ENCODE peak calls at places on chromosomes 7 and 10, in four cellular contexts. W is heart right ventricle, X is astrocyte of the spinal cord, O is fibroblast of mammary gland. N is an unnamed sample.

GRCh38 chr7:88377421-88377820 is 70.7 kb upstream of the STEAP4 start:
- DNase-seq in W (no peak), O (peak), X (no peak), N (no peak)

GRCh38 chr7:923108-924041 is 31.1 kb downstream of the ADAP1 start:
- DNase-seq in O (no peak), X (peak), W (peak), N (no peak)

GRCh38 chr7:1055084-1055450 is 10.7 kb downstream of the GPR146 start:
- DNase-seq in X (peak), W (peak), O (no peak), N (no peak)

GRCh38 chr7:30135551-30136271 is 925 bp downstream of the MTURN start:
- DNase-seq in O (peak), X (peak), W (peak), N (peak)

GRCh38 chr10:43264324-43264986 is 2.4 kb downstream of the RASGEF1A start:
- DNase-seq in O (no peak), W (no peak), X (no peak), N (no peak)

GRCh38 chr7:151143261-151144015 is 24.1 kb downstream of the GBX1 start:
- DNase-seq in W (no peak), O (peak), X (no peak), N (no peak)

GRCh38 chr7:129394101-129394500 is 40.1 kb upstream of the STRIP2 start:
- DNase-seq in O (no peak), X (no peak), W (no peak), N (no peak)

GRCh38 chr10:53606951-53607350 is 834.4 kb upstream of the MBL2 start:
- DNase-seq in X (no peak), O (no peak), W (no peak), N (no peak)

GRCh38 chr10:70403483-70404035 is 386 bp upstream of the EIF4EBP2 start:
- DNase-seq in O (no peak), W (no peak), X (no peak), N (no peak)

GRCh38 chr10:1488970-1489548 is 248.3 kb downstream of the ADARB2 start:
- DNase-seq in O (no peak), W (no peak), X (no peak), N (no peak)

GRCh38 chr10:70602665-70603438 is at the start of gene PRF1:
- DNase-seq in W (peak), X (no peak), O (no peak), N (no peak)

GRCh38 chr7:117790251-117790650 is 83.0 kb downstream of the CTTNBP2 start:
- DNase-seq in O (no peak), X (no peak), W (no peak), N (no peak)

DNA sequence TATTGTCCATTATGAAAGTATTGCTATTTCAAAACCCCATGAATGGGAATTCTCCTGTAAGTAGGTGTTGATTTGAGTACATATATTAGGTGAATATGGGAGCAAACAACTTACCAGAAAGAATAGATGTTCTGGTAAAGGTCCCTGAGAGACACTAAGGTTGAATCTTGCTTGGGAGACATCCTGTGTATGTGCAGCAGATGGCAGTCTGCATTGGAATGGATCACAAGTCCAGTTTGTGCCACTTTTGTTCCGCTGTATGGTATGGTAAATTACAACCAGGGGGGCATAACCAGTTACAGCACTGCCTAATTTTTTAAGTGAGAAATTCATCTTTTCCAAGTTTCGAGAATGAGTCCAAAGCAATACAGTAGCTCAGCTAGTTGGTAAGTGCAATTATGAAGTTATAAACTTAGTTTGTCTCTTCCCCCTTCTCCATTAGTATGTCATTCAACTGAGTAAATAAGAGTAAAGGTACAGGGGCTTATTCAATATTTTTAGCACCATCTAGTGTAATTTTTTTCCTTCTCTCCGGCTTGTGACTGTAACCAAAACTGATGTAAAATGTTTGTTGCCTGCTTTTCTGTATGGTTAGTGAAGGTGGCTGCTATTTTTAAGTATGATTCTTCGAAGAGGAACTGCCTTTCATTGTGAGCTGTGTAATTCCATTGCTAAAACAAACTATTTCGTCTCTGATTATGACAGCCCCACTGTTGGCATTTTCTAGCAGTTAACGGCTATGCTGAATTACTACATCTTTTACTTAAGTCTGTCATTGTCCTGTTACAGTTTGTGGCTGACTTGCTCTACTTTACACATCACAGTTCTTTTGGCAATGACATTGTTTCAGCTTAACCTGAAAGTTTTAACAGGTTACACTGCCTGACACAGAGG is 2.8 kb downstream of the MCU start:
- DNase-seq in W (no peak), X (peak), O (peak), N (peak)
- TF ChIP-seq CTCF in W (peak), X (peak), O (peak), N (peak)

DNA sequence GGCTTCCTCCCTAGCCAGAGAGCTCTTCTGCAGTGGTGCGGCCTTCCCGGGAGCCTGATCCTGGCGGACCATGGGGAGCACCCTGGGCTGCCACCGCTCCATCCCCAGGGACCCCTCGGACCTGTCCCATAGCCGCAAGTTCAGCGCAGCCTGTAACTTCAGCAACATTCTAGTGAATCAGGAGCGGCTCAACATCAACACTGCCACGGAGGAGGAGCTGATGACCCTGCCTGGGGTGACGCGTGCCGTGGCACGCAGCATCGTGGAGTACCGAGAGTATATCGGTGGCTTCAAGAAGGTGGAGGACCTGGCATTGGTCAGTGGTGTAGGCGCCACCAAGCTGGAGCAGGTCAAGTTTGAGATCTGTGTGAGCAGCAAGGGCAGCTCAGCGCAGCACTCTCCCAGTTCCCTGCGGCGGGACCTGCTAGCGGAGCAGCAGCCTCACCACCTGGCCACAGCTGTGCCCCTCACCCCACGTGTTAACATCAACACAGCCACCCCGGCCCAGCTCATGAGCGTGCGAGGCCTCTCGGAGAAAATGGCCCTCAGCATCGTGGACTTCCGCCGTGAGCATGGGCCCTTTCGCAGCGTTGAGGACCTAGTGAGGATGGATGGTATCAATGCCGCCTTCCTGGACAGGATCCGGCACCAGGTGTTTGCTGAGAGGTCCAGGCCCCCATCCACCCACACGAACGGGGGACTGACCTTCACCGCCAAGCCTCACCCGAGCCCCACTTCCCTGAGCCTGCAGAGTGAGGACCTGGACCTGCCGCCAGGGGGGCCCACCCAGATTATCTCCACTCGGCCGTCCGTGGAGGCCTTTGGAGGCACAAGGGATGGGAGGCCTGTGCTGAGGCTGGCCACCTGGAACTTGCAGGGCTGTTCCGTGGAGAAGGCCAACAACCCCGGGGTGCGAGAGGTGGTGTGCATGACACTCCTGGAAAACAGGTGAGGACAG is 1.5 kb downstream of the EEPD1 start:
- DNase-seq in W (peak), X (no peak), O (no peak), N (no peak)
- TF ChIP-seq CTCF in W (peak), X (no peak), O (no peak), N (no peak)

GRCh38 chr10:37992083-37992482 is 15.6 kb upstream of the ZNF25 start:
- DNase-seq in W (no peak), O (no peak), X (no peak), N (no peak)
- TF ChIP-seq CTCF in W (no peak), O (no peak), X (no peak), N (peak)

GRCh38 chr7:15199482-15199881 is 296.9 kb upstream of the DGKB start:
- DNase-seq in X (peak), O (peak), W (no peak), N (peak)
- TF ChIP-seq CTCF in X (peak), O (peak), W (no peak), N (peak)

GRCh38 chr10:18875480-18875879 is 173.1 kb upstream of the MALRD1 start:
- DNase-seq in O (no peak), W (no peak), X (no peak), N (no peak)
- TF ChIP-seq CTCF in O (no peak), W (no peak), X (no peak), N (no peak)

DNA sequence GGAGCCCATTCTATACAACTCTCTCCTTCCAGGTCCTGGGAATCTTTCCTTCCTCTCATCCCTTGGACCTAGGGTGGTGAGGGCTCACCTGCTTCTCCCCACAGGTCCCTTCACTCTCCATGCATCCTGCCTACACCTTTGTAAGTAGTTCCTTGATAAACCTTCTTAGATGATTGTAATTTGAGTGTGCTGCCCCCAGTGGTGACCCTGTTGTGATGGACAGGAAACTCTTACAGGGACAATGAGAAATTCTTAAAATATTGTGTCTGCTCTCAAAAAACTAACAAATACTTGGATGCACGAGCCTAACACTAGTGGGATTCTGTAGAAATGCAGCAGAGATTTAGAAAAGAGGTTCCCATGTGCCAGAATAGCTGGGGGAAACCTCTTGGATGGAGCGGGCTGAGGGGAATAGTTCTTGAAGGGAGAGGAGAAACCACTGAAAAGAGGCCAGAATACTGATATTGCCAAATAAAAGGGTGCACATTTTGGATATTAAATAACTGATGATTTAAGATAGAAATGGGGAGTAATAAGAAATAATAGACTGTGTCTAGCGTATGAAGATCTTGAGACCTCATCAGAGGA is 6.7 kb upstream of the PAXIP1 start:
- DNase-seq in O (peak), X (no peak), W (no peak), N (no peak)
- TF ChIP-seq CTCF in O (peak), X (peak), W (peak), N (peak)

GRCh38 chr10:91296471-91296870 is 76.0 kb downstream of the PCGF5 start:
- DNase-seq in X (no peak), O (peak), W (no peak), N (no peak)
- TF ChIP-seq CTCF in X (peak), O (peak), W (no peak), N (peak)

DNA sequence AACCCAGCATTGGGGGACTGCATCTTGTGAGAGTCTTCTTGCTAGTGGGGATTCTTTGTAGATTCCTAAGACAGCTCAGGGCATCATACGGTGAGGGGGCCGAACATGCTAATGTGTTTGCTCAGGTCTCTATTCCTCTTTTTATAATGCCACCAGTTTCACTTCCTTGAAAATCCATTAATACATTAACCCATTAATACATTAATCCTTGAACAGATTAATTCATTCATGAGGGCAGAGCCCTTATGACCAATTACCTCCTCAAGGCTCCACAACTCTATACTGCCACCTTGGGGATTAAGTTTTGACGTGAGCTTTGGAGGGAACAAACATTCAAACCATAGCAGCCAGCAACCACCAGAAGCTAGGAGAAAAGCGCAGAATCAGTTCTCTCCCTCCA is 67.2 kb upstream of the POT1 start:
- DNase-seq in X (no peak), W (no peak), O (no peak), N (no peak)
- TF ChIP-seq CTCF in X (no peak), W (peak), O (no peak), N (no peak)

GRCh38 chr7:158931899-158932298 is 75.5 kb downstream of the DYNC2I1 start:
- DNase-seq in X (no peak), W (no peak), O (no peak), N (no peak)
- TF ChIP-seq CTCF in X (no peak), W (no peak), O (no peak), N (no peak)